ENCODE peak calls at places on chromosomes 16 and 17, in seven cellular contexts. One of them, this sample, is unnamed.

GRCh38 chr17:79650861-79651260 is 40.0 kb upstream of the RBFOX3 start:
- DNase-seq in uterus: peak
- DNase-seq in mammary epithelial cell: no peak
- DNase-seq in stomach: peak
- DNase-seq in Peyer's patch: peak
- DNase-seq in fibroblast of mammary gland: no peak
- DNase-seq in ascending aorta: no peak
- DNase-seq in this sample: no peak

GRCh38 chr17:62832405-62832804 is 24.3 kb upstream of the MARCHF10 start:
- DNase-seq in stomach: no peak
- DNase-seq in mammary epithelial cell: no peak
- DNase-seq in uterus: no peak
- DNase-seq in fibroblast of mammary gland: no peak
- DNase-seq in Peyer's patch: no peak
- DNase-seq in ascending aorta: no peak
- DNase-seq in this sample: no peak

GRCh38 chr17:43791589-43791988 is 11.4 kb downstream of the CFAP97D1 start:
- DNase-seq in stomach: no peak
- DNase-seq in uterus: no peak
- DNase-seq in Peyer's patch: peak
- DNase-seq in fibroblast of mammary gland: peak
- DNase-seq in mammary epithelial cell: peak
- DNase-seq in ascending aorta: no peak
- DNase-seq in this sample: peak

GRCh38 chr16:86751081-86752030 is 173.0 kb downstream of the FOXL1 start:
- DNase-seq in fibroblast of mammary gland: peak
- DNase-seq in Peyer's patch: no peak
- DNase-seq in ascending aorta: no peak
- DNase-seq in uterus: no peak
- DNase-seq in mammary epithelial cell: peak
- DNase-seq in stomach: no peak
- DNase-seq in this sample: peak

GRCh38 chr16:78461496-78461938 is 362.1 kb downstream of the WWOX start:
- DNase-seq in Peyer's patch: no peak
- DNase-seq in stomach: no peak
- DNase-seq in ascending aorta: no peak
- DNase-seq in fibroblast of mammary gland: no peak
- DNase-seq in mammary epithelial cell: no peak
- DNase-seq in uterus: no peak
- DNase-seq in this sample: no peak

GRCh38 chr17:55421179-55421934 is at the start of gene MMD:
- DNase-seq in uterus: peak
- DNase-seq in fibroblast of mammary gland: no peak
- DNase-seq in Peyer's patch: peak
- DNase-seq in ascending aorta: no peak
- DNase-seq in stomach: no peak
- DNase-seq in mammary epithelial cell: peak
- DNase-seq in this sample: no peak

GRCh38 chr16:51538707-51539604 is 387.9 kb upstream of the SALL1 start:
- DNase-seq in mammary epithelial cell: peak
- DNase-seq in stomach: no peak
- DNase-seq in uterus: no peak
- DNase-seq in Peyer's patch: no peak
- DNase-seq in ascending aorta: no peak
- DNase-seq in fibroblast of mammary gland: peak
- DNase-seq in this sample: peak

GRCh38 chr17:81664051-81664470 is 2.3 kb downstream of the OXLD1 start:
- DNase-seq in ascending aorta: no peak
- DNase-seq in uterus: no peak
- DNase-seq in stomach: no peak
- DNase-seq in Peyer's patch: no peak
- DNase-seq in mammary epithelial cell: peak
- DNase-seq in fibroblast of mammary gland: peak
- DNase-seq in this sample: no peak

GRCh38 chr16:83954577-83955016 is 1.6 kb downstream of the OSGIN1 start:
- DNase-seq in fibroblast of mammary gland: peak
- DNase-seq in Peyer's patch: peak
- DNase-seq in stomach: peak
- DNase-seq in uterus: peak
- DNase-seq in ascending aorta: peak
- DNase-seq in mammary epithelial cell: peak
- DNase-seq in this sample: peak

GRCh38 chr17:58085039-58085715 is 2.0 kb downstream of the DYNLL2 start:
- DNase-seq in mammary epithelial cell: no peak
- DNase-seq in uterus: no peak
- DNase-seq in ascending aorta: no peak
- DNase-seq in Peyer's patch: no peak
- DNase-seq in stomach: no peak
- DNase-seq in fibroblast of mammary gland: no peak
- DNase-seq in this sample: no peak

GRCh38 chr16:57423152-57423551 is 18.6 kb downstream of the CCL17 start:
- DNase-seq in Peyer's patch: no peak
- DNase-seq in stomach: peak
- DNase-seq in mammary epithelial cell: no peak
- DNase-seq in ascending aorta: no peak
- DNase-seq in fibroblast of mammary gland: no peak
- DNase-seq in uterus: no peak
- DNase-seq in this sample: no peak

GRCh38 chr16:19940195-19940594 is 55.5 kb upstream of the GPRC5B start:
- DNase-seq in Peyer's patch: no peak
- DNase-seq in stomach: no peak
- DNase-seq in uterus: no peak
- DNase-seq in fibroblast of mammary gland: no peak
- DNase-seq in ascending aorta: no peak
- DNase-seq in mammary epithelial cell: no peak
- DNase-seq in this sample: no peak

GRCh38 chr17:80863626-80864025 is 128.0 kb upstream of the CHMP6 start:
- DNase-seq in mammary epithelial cell: no peak
- DNase-seq in uterus: no peak
- DNase-seq in ascending aorta: no peak
- DNase-seq in Peyer's patch: no peak
- DNase-seq in stomach: no peak
- DNase-seq in fibroblast of mammary gland: no peak
- DNase-seq in this sample: no peak

GRCh38 chr16:49089039-49089438 is 192.6 kb downstream of the CBLN1 start:
- DNase-seq in uterus: no peak
- DNase-seq in fibroblast of mammary gland: no peak
- DNase-seq in ascending aorta: no peak
- DNase-seq in stomach: no peak
- DNase-seq in mammary epithelial cell: no peak
- DNase-seq in Peyer's patch: no peak
- DNase-seq in this sample: no peak

GRCh38 chr17:82402865-82403264 is 15.3 kb upstream of the HEXD start:
- DNase-seq in uterus: no peak
- DNase-seq in Peyer's patch: no peak
- DNase-seq in mammary epithelial cell: no peak
- DNase-seq in fibroblast of mammary gland: no peak
- DNase-seq in ascending aorta: no peak
- DNase-seq in stomach: no peak
- DNase-seq in this sample: no peak

GRCh38 chr17:79937435-79937870 is 98.2 kb upstream of the CBX4 start:
- DNase-seq in ascending aorta: no peak
- DNase-seq in uterus: no peak
- DNase-seq in fibroblast of mammary gland: no peak
- DNase-seq in stomach: no peak
- DNase-seq in mammary epithelial cell: no peak
- DNase-seq in Peyer's patch: no peak
- DNase-seq in this sample: no peak

GRCh38 chr16:12538667-12539081 is 265.0 kb downstream of the CPPED1 start:
- DNase-seq in uterus: no peak
- DNase-seq in Peyer's patch: no peak
- DNase-seq in ascending aorta: no peak
- DNase-seq in stomach: no peak
- DNase-seq in fibroblast of mammary gland: no peak
- DNase-seq in mammary epithelial cell: peak
- DNase-seq in this sample: no peak

GRCh38 chr17:43755389-43755875 is 3.2 kb downstream of the SOST start:
- DNase-seq in stomach: no peak
- DNase-seq in fibroblast of mammary gland: no peak
- DNase-seq in uterus: no peak
- DNase-seq in Peyer's patch: no peak
- DNase-seq in mammary epithelial cell: no peak
- DNase-seq in ascending aorta: no peak
- DNase-seq in this sample: peak

GRCh38 chr16:19746561-19746960 is 28.5 kb downstream of the IQCK start:
- DNase-seq in uterus: no peak
- DNase-seq in mammary epithelial cell: no peak
- DNase-seq in ascending aorta: no peak
- DNase-seq in stomach: no peak
- DNase-seq in Peyer's patch: no peak
- DNase-seq in fibroblast of mammary gland: no peak
- DNase-seq in this sample: no peak

GRCh38 chr17:44921122-44921882 is 6.0 kb upstream of the GFAP start:
- DNase-seq in stomach: no peak
- DNase-seq in Peyer's patch: peak
- DNase-seq in fibroblast of mammary gland: peak
- DNase-seq in ascending aorta: no peak
- DNase-seq in uterus: no peak
- DNase-seq in mammary epithelial cell: no peak
- DNase-seq in this sample: no peak

GRCh38 chr17:81720267-81721071 is 8.4 kb downstream of the SLC25A10 start:
- DNase-seq in fibroblast of mammary gland: no peak
- DNase-seq in mammary epithelial cell: no peak
- DNase-seq in ascending aorta: no peak
- DNase-seq in uterus: no peak
- DNase-seq in stomach: no peak
- DNase-seq in Peyer's patch: no peak
- DNase-seq in this sample: no peak

GRCh38 chr16:77812856-77813523 is 24.6 kb downstream of the VAT1L start:
- DNase-seq in uterus: no peak
- DNase-seq in fibroblast of mammary gland: peak
- DNase-seq in mammary epithelial cell: no peak
- DNase-seq in ascending aorta: no peak
- DNase-seq in Peyer's patch: no peak
- DNase-seq in stomach: no peak
- DNase-seq in this sample: no peak

GRCh38 chr16:1781758-1782407 is 488 bp downstream of the SPSB3 start:
- DNase-seq in Peyer's patch: no peak
- DNase-seq in ascending aorta: no peak
- DNase-seq in mammary epithelial cell: peak
- DNase-seq in fibroblast of mammary gland: no peak
- DNase-seq in uterus: no peak
- DNase-seq in stomach: no peak
- DNase-seq in this sample: no peak

GRCh38 chr17:49450735-49451134 is 36.1 kb upstream of the PHB1 start:
- DNase-seq in stomach: no peak
- DNase-seq in uterus: no peak
- DNase-seq in Peyer's patch: no peak
- DNase-seq in fibroblast of mammary gland: no peak
- DNase-seq in ascending aorta: no peak
- DNase-seq in mammary epithelial cell: peak
- DNase-seq in this sample: no peak

GRCh38 chr17:65750678-65751077 is 189.2 kb upstream of the AXIN2 start:
- DNase-seq in ascending aorta: no peak
- DNase-seq in fibroblast of mammary gland: peak
- DNase-seq in mammary epithelial cell: peak
- DNase-seq in Peyer's patch: peak
- DNase-seq in uterus: peak
- DNase-seq in stomach: peak
- DNase-seq in this sample: peak

GRCh38 chr16:25270577-25270976 is 12.9 kb upstream of the ZKSCAN2 start:
- DNase-seq in ascending aorta: no peak
- DNase-seq in Peyer's patch: no peak
- DNase-seq in uterus: no peak
- DNase-seq in mammary epithelial cell: no peak
- DNase-seq in stomach: no peak
- DNase-seq in fibroblast of mammary gland: no peak
- DNase-seq in this sample: no peak

GRCh38 chr16:61366006-61366405 is 670.2 kb downstream of the CDH8 start:
- DNase-seq in stomach: no peak
- DNase-seq in mammary epithelial cell: no peak
- DNase-seq in ascending aorta: no peak
- DNase-seq in Peyer's patch: no peak
- DNase-seq in fibroblast of mammary gland: no peak
- DNase-seq in uterus: no peak
- DNase-seq in this sample: no peak
- TF ChIP-seq CTCF in stomach: no peak
- TF ChIP-seq CTCF in mammary epithelial cell: peak
- TF ChIP-seq CTCF in ascending aorta: no peak
- TF ChIP-seq CTCF in Peyer's patch: no peak
- TF ChIP-seq CTCF in fibroblast of mammary gland: no peak
- TF ChIP-seq CTCF in uterus: no peak
- TF ChIP-seq CTCF in this sample: no peak

DNA sequence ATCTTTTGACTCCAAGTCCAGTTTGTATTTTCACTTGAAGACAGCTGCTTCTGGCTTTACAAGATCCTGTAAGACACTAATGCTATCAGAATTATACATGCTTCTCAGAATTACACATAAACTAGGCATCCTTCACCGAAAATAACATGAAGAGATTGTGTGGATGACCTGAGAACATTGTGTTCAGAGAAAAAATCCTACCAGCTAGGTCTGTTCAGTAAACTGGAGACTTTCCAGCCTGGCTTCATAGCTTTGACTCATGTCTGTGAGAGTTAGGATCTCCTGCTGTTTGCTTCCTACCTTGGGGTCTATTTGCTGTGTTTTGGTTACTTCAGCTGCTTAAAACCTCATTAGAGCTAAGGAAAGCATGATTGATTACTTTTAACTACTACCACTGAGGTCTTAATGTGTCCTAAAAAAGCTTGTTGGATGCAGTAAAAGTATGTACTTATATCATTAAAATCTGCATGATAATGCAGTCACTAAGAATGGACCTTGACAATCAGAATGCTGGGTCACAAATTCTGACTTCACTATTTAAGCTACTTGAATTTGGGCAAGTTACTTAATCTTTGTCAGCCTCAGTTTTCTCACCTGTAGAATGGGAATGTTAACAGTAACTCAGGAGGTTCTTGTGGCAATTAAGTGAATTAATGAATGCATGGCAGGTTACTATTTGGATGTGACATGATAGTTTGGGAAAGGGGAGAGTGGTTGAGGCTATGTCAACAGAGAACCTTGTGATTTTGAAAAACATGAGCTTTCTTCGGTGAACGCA is 8.0 kb upstream of the MYH13 start:
- DNase-seq in mammary epithelial cell: no peak
- DNase-seq in Peyer's patch: no peak
- DNase-seq in uterus: no peak
- DNase-seq in stomach: no peak
- DNase-seq in ascending aorta: no peak
- DNase-seq in fibroblast of mammary gland: peak
- DNase-seq in this sample: peak
- TF ChIP-seq CTCF in mammary epithelial cell: no peak
- TF ChIP-seq CTCF in Peyer's patch: no peak
- TF ChIP-seq CTCF in uterus: no peak
- TF ChIP-seq CTCF in stomach: no peak
- TF ChIP-seq CTCF in ascending aorta: no peak
- TF ChIP-seq CTCF in fibroblast of mammary gland: no peak
- TF ChIP-seq CTCF in this sample: no peak

GRCh38 chr17:8223356-8224063 is 13.1 kb upstream of the AURKB start:
- DNase-seq in stomach: peak
- DNase-seq in ascending aorta: no peak
- DNase-seq in fibroblast of mammary gland: peak
- DNase-seq in mammary epithelial cell: no peak
- DNase-seq in uterus: peak
- DNase-seq in Peyer's patch: peak
- DNase-seq in this sample: peak
- TF ChIP-seq CTCF in stomach: no peak
- TF ChIP-seq CTCF in ascending aorta: peak
- TF ChIP-seq CTCF in fibroblast of mammary gland: peak
- TF ChIP-seq CTCF in mammary epithelial cell: no peak
- TF ChIP-seq CTCF in uterus: no peak
- TF ChIP-seq CTCF in Peyer's patch: peak
- TF ChIP-seq CTCF in this sample: peak

GRCh38 chr17:41417576-41418015 is 6.8 kb downstream of the KRT37 start:
- DNase-seq in fibroblast of mammary gland: no peak
- DNase-seq in uterus: no peak
- DNase-seq in ascending aorta: no peak
- DNase-seq in stomach: no peak
- DNase-seq in Peyer's patch: no peak
- DNase-seq in mammary epithelial cell: peak
- DNase-seq in this sample: no peak
- TF ChIP-seq CTCF in fibroblast of mammary gland: peak
- TF ChIP-seq CTCF in uterus: no peak
- TF ChIP-seq CTCF in ascending aorta: no peak
- TF ChIP-seq CTCF in stomach: no peak
- TF ChIP-seq CTCF in Peyer's patch: peak
- TF ChIP-seq CTCF in mammary epithelial cell: peak
- TF ChIP-seq CTCF in this sample: peak

This sample was measured in fibroblast of pulmonary artery.